ENCODE peak calls at places on chromosomes 5 and 9, in four cellular contexts. One of them, this sample, is unnamed. For H3K36me3, the result is how much of the 10 kb centered on the place peaks cover.

GRCh38 chr5:135359374-135360165 is 39.5 kb downstream of the MACROH2A1 start:
- DNase-seq in tibial nerve: no peak
- DNase-seq in heart left ventricle: no peak
- DNase-seq in astrocyte: no peak
- DNase-seq in this sample: no peak

GRCh38 chr5:148374693-148375360 is 8.9 kb upstream of the FBXO38 start:
- DNase-seq in astrocyte: peak
- DNase-seq in tibial nerve: no peak
- DNase-seq in heart left ventricle: peak
- DNase-seq in this sample: no peak

GRCh38 chr9:83327323-83327722 is 210.9 kb downstream of the FRMD3 start:
- DNase-seq in heart left ventricle: no peak
- DNase-seq in astrocyte: no peak
- DNase-seq in tibial nerve: no peak
- DNase-seq in this sample: no peak

GRCh38 chr5:55936100-55936693 is 58.6 kb downstream of the IL6ST start:
- DNase-seq in tibial nerve: peak
- DNase-seq in heart left ventricle: peak
- DNase-seq in astrocyte: peak
- DNase-seq in this sample: peak

GRCh38 chr5:55601209-55601618 is 66.5 kb upstream of the PLPP1 start:
- DNase-seq in heart left ventricle: peak
- DNase-seq in astrocyte: peak
- DNase-seq in tibial nerve: peak
- DNase-seq in this sample: peak

GRCh38 chr9:124008307-124008854 is 3.2 kb upstream of the LHX2 start:
- DNase-seq in astrocyte: no peak
- DNase-seq in heart left ventricle: no peak
- DNase-seq in tibial nerve: no peak
- DNase-seq in this sample: no peak

GRCh38 chr9:37061763-37062162 is 27.7 kb upstream of the PAX5 start:
- DNase-seq in tibial nerve: no peak
- DNase-seq in heart left ventricle: no peak
- DNase-seq in astrocyte: no peak
- DNase-seq in this sample: no peak

GRCh38 chr5:142095035-142095434 is 13.5 kb upstream of the NDFIP1 start:
- DNase-seq in tibial nerve: no peak
- DNase-seq in heart left ventricle: no peak
- DNase-seq in astrocyte: no peak
- DNase-seq in this sample: no peak

GRCh38 chr9:133477992-133478850 is 678 bp downstream of the SLC2A6 start:
- DNase-seq in heart left ventricle: peak
- DNase-seq in astrocyte: no peak
- DNase-seq in tibial nerve: no peak
- DNase-seq in this sample: no peak

GRCh38 chr9:111662851-111663823 is 1.7 kb downstream of the GNG10 start:
- DNase-seq in heart left ventricle: no peak
- DNase-seq in astrocyte: no peak
- DNase-seq in tibial nerve: no peak
- DNase-seq in this sample: no peak

GRCh38 chr9:111661802-111662491 is 542 bp downstream of the GNG10 start:
- DNase-seq in tibial nerve: no peak
- DNase-seq in astrocyte: peak
- DNase-seq in heart left ventricle: peak
- DNase-seq in this sample: no peak

GRCh38 chr9:111658943-111659342 is 2.5 kb upstream of the GNG10 start:
- DNase-seq in heart left ventricle: no peak
- DNase-seq in astrocyte: no peak
- DNase-seq in tibial nerve: no peak
- DNase-seq in this sample: no peak

GRCh38 chr9:111659706-111660105 is 1.7 kb upstream of the GNG10 start:
- DNase-seq in heart left ventricle: no peak
- DNase-seq in tibial nerve: no peak
- DNase-seq in astrocyte: no peak
- DNase-seq in this sample: no peak

DNA sequence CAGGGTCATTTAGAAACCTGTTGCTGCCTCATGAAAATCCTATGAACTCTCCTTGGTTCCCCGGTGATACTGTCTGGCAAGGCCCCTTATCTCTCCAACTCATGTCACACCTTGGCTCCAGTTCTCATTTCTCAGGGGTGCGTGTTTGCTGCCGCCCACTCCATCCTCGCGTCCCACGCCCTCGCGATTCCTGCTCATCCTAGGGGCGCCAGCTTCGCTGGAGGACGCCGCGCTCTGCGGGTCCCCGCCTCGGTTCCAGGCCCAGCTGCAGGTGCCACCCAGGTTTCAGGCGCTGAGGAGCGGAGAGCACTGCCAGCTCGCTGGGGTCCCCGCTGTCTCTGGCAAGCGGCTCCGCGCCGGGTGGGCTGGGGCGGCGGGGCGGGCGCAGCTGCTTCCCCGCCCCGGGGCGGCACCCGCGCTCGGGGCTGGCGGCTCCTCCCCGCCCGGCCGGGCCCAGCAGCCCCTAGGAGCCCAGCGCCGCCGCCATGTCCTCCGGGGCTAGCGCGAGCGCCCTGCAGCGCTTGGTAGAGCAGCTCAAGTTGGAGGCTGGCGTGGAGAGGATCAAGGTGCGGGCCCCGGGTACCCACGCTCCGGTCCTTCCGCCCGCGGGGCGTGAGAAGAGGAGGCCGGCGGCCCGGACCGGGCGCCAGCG is at the start of gene GNG10:
- DNase-seq in heart left ventricle: peak
- DNase-seq in tibial nerve: no peak
- DNase-seq in astrocyte: peak
- DNase-seq in this sample: no peak
- H3K27ac ChIP-seq in heart left ventricle: peak
- H3K27ac ChIP-seq in tibial nerve: peak
- H3K27ac ChIP-seq in astrocyte: peak
- H3K27ac ChIP-seq in this sample: peak

DNA sequence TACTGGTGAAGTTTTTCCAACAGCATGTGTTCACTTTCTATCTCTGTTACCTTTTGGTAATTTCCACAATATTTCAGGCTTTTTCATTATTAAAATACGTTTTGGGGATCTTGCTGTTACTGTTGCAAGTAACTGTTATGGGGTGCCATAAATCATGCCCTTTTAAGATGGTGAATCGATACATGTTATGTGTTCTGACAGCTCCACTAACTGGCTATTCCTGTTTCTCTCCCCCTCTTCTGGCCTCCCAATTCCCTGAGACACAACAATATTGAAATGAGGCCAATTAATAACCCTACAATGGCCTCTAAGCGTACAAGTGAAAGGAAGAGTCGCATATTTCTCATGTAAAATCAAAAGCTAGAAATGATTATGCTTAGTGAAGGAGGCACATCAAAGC is 13.1 kb upstream of the MSH3 start:
- DNase-seq in tibial nerve: no peak
- DNase-seq in heart left ventricle: no peak
- DNase-seq in astrocyte: no peak
- DNase-seq in this sample: no peak
- H3K36me3 ChIP-seq in tibial nerve: half or more
- H3K36me3 ChIP-seq in heart left ventricle: under half
- H3K36me3 ChIP-seq in astrocyte: under half
- H3K36me3 ChIP-seq in this sample: under half

GRCh38 chr5:150038547-150038946 is 38.0 kb downstream of the HMGXB3 start:
- DNase-seq in tibial nerve: no peak
- DNase-seq in heart left ventricle: no peak
- DNase-seq in astrocyte: no peak
- DNase-seq in this sample: no peak
- H3K4me3 ChIP-seq in tibial nerve: no peak
- H3K4me3 ChIP-seq in heart left ventricle: no peak
- H3K4me3 ChIP-seq in astrocyte: no peak
- H3K4me3 ChIP-seq in this sample: no peak

DNA sequence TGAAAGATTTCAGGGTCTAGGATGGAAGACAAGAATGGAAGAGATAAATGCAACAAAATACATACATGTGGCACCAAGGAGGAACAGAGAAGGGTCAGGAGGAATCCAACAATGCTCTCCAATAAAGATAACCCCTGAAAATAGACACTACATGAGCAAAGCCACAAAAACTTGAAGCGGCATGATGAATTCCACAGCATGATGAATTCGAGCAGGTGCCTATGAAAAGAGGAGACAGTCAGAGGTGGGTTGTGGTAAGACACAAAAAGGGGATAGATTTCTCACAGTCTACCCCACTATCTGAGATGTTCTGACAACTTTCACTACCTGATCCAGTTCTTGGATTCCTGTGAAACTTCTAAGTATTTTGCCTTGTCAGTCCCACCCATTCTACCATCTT is 81.5 kb upstream of the PAPPA start:
- DNase-seq in heart left ventricle: no peak
- DNase-seq in tibial nerve: no peak
- DNase-seq in astrocyte: no peak
- DNase-seq in this sample: no peak
- H3K27ac ChIP-seq in heart left ventricle: no peak
- H3K27ac ChIP-seq in tibial nerve: no peak
- H3K27ac ChIP-seq in astrocyte: no peak
- H3K27ac ChIP-seq in this sample: no peak

DNA sequence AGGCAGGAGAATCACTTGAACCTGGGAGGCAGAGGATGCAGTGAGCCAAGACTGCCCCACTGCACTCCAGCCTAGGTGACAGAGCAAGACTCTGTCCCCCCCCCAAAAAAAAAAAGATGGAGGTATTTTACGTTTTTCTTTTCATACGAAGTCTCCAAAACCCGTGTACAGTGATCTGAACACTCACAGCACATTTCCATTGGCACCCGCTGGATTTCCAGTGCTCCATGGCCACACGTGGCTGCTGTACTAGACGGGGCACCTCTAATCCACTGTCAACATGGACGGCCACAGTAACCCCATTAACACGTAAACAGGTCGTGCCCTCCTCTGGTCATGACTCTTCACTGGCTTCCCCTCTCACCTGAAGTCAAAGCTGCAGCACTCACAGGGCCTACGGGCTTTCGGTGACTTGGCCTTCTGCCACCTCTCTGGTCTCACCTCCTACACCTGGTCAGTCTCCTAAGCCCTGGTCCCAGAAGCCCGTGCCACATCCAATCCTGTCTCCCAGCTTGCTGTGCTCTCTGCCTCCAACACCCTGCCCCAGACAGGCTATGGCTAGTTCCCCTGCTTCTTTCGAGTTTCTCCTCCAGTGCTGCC is 22.1 kb downstream of the TBC1D9B start:
- DNase-seq in tibial nerve: no peak
- DNase-seq in astrocyte: no peak
- DNase-seq in heart left ventricle: peak
- DNase-seq in this sample: no peak
- H3K36me3 ChIP-seq in tibial nerve: half or more
- H3K36me3 ChIP-seq in astrocyte: under half
- H3K36me3 ChIP-seq in heart left ventricle: half or more
- H3K36me3 ChIP-seq in this sample: half or more

GRCh38 chr9:19457694-19458009 is 48.8 kb downstream of the ACER2 start:
- DNase-seq in astrocyte: no peak
- DNase-seq in tibial nerve: no peak
- DNase-seq in heart left ventricle: no peak
- DNase-seq in this sample: no peak
- H3K4me3 ChIP-seq in astrocyte: peak
- H3K4me3 ChIP-seq in tibial nerve: no peak
- H3K4me3 ChIP-seq in heart left ventricle: peak
- H3K4me3 ChIP-seq in this sample: no peak

DNA sequence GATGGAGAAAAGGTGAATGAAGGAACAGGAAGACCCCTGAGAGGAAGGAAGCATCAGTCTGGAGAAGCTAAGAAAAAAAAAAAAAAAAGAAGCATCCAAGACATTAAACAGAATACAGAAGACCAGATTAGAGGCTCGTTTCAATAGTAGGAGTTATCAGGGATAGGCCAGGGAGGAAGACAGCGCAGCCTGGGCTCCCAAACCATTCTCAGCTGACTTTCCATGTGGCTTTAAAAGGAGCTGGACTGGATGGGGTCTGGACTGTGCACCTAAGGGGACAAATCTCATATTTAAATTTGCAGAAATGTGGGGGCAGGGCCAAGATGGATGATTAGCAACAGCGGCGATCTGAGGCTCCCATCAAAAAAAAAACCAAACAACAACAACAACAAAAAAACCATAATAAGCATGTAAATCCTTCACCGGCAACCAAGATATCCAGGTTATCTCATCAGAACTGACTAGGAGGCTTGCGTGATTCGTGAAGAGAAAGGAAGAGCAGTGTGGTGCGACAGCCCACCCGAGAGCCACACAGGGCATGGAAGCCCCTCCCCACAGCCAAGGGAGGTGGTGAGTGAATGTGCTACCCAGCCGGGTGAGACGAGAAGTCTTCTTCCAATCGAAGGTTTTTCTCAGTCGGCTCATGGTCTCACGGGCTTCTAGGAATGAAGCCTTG is 114.9 kb upstream of the ADAMTS16 start:
- DNase-seq in tibial nerve: no peak
- DNase-seq in heart left ventricle: no peak
- DNase-seq in astrocyte: no peak
- DNase-seq in this sample: no peak
- H3K27ac ChIP-seq in tibial nerve: no peak
- H3K27ac ChIP-seq in heart left ventricle: no peak
- H3K27ac ChIP-seq in astrocyte: no peak
- H3K27ac ChIP-seq in this sample: no peak

GRCh38 chr9:120439147-120439546 is 140.8 kb downstream of the CDK5RAP2 start:
- DNase-seq in astrocyte: no peak
- DNase-seq in heart left ventricle: no peak
- DNase-seq in tibial nerve: no peak
- DNase-seq in this sample: no peak
- H3K36me3 ChIP-seq in astrocyte: under half
- H3K36me3 ChIP-seq in heart left ventricle: half or more
- H3K36me3 ChIP-seq in tibial nerve: half or more
- H3K36me3 ChIP-seq in this sample: under half

This sample was measured in right atrium auricular region.